ENCODE peak calls at places on chromosome 12, in four cellular contexts. X is activated naive CD4-positive, alpha-beta T cell; Y is GM13977; F is retinal pigment epithelial cell. D is an unnamed sample.

GRCh38 chr12:128069359-128069997 is 197.5 kb upstream of the TMEM132C start:
- DNase-seq in X (no peak), Y (peak), F (peak), D (peak)

GRCh38 chr12:80001562-80001961 is 66.7 kb upstream of the PPP1R12A start:
- DNase-seq in X (no peak), Y (no peak), F (no peak), D (no peak)

GRCh38 chr12:54364413-54364812 is at the start of gene GPR84:
- DNase-seq in X (no peak), Y (no peak), F (no peak), D (no peak)

GRCh38 chr12:95096852-95097251 is 23.4 kb upstream of the NR2C1 start:
- DNase-seq in X (no peak), Y (no peak), F (no peak), D (no peak)

GRCh38 chr12:89680409-89680808 is 28.2 kb downstream of the ATP2B1 start:
- DNase-seq in X (no peak), Y (no peak), F (no peak), D (no peak)

GRCh38 chr12:129193263-129193871 is 340.1 kb downstream of the GLT1D1 start:
- DNase-seq in X (no peak), Y (peak), F (no peak), D (peak)

GRCh38 chr12:83979785-83980184 is 932.8 kb downstream of the SLC6A15 start:
- DNase-seq in X (no peak), Y (no peak), F (no peak), D (no peak)

GRCh38 chr12:52059582-52060497 is 8.6 kb downstream of the NR4A1 start:
- DNase-seq in X (no peak), Y (no peak), F (no peak), D (no peak)

GRCh38 chr12:25054783-25055144 is 105.9 kb upstream of the BCAT1 start:
- DNase-seq in X (peak), Y (no peak), F (no peak), D (no peak)

GRCh38 chr12:117907108-117907689 is 61.6 kb downstream of the KSR2 start:
- DNase-seq in X (no peak), Y (no peak), F (no peak), D (no peak)

GRCh38 chr12:116603516-116603915 is 44.3 kb downstream of the MAP1LC3B2 start:
- DNase-seq in X (no peak), Y (no peak), F (no peak), D (no peak)

GRCh38 chr12:95774311-95775045 is 16.1 kb downstream of the NTN4 start:
- DNase-seq in X (no peak), Y (no peak), F (no peak), D (no peak)

GRCh38 chr12:65608319-65608916 is 215.9 kb upstream of the HMGA2 start:
- DNase-seq in X (no peak), Y (no peak), F (no peak), D (no peak)

GRCh38 chr12:72296389-72296788 is 24.2 kb downstream of the TRHDE start:
- DNase-seq in X (no peak), Y (no peak), F (peak), D (no peak)

GRCh38 chr12:29223431-29223830 is 74.4 kb downstream of the FAR2 start:
- DNase-seq in X (no peak), Y (no peak), F (no peak), D (no peak)

GRCh38 chr12:53078425-53079225 is 565 bp downstream of the SPRYD3 start:
- DNase-seq in X (peak), Y (no peak), F (no peak), D (no peak)

GRCh38 chr12:1575799-1576401 is 18.5 kb downstream of the FBXL14 start:
- DNase-seq in X (no peak), Y (no peak), F (no peak), D (no peak)

GRCh38 chr12:13247596-13247995 is 51.1 kb downstream of the EMP1 start:
- DNase-seq in X (no peak), Y (no peak), F (no peak), D (no peak)

GRCh38 chr12:2439332-2440100 is 355.3 kb upstream of the FKBP4 start:
- DNase-seq in X (no peak), Y (no peak), F (no peak), D (no peak)